ENCODE peak calls at places on chromosomes 5 and 9, in four cellular contexts. One of them, this sample, is unnamed.

GRCh38 chr9:2356391-2356790 is 265.2 kb upstream of the VLDLR start:
- DNase-seq in HTR-8/SVneo: no peak
- DNase-seq in A172: peak
- DNase-seq in mesenteric fat pad: no peak
- DNase-seq in this sample: no peak

GRCh38 chr9:95409650-95410426 is 92.3 kb upstream of the FANCC start:
- DNase-seq in A172: peak
- DNase-seq in HTR-8/SVneo: peak
- DNase-seq in mesenteric fat pad: no peak
- DNase-seq in this sample: peak

GRCh38 chr9:2904242-2904930 is 60.5 kb upstream of the PUM3 start:
- DNase-seq in mesenteric fat pad: no peak
- DNase-seq in HTR-8/SVneo: no peak
- DNase-seq in A172: no peak
- DNase-seq in this sample: no peak

GRCh38 chr5:1666812-1667588 is 132.6 kb downstream of the MRPL36 start:
- DNase-seq in mesenteric fat pad: no peak
- DNase-seq in A172: no peak
- DNase-seq in HTR-8/SVneo: peak
- DNase-seq in this sample: no peak

GRCh38 chr5:171579162-171579561 is 159.7 kb downstream of the FGF18 start:
- DNase-seq in mesenteric fat pad: no peak
- DNase-seq in A172: no peak
- DNase-seq in HTR-8/SVneo: no peak
- DNase-seq in this sample: no peak

GRCh38 chr9:70110194-70111041 is 66.8 kb downstream of the MAMDC2 start:
- DNase-seq in HTR-8/SVneo: peak
- DNase-seq in mesenteric fat pad: no peak
- DNase-seq in A172: peak
- DNase-seq in this sample: no peak

GRCh38 chr5:95283022-95283615 is 1.8 kb downstream of the MCTP1 start:
- DNase-seq in HTR-8/SVneo: no peak
- DNase-seq in mesenteric fat pad: no peak
- DNase-seq in A172: no peak
- DNase-seq in this sample: no peak

GRCh38 chr9:2065704-2066103 is 50.6 kb downstream of the SMARCA2 start:
- DNase-seq in HTR-8/SVneo: no peak
- DNase-seq in A172: no peak
- DNase-seq in mesenteric fat pad: no peak
- DNase-seq in this sample: no peak

GRCh38 chr9:71721786-71722295 is 46.5 kb downstream of the CEMIP2 start:
- DNase-seq in mesenteric fat pad: no peak
- DNase-seq in A172: no peak
- DNase-seq in HTR-8/SVneo: no peak
- DNase-seq in this sample: no peak

GRCh38 chr5:99378443-99378842 is 449.6 kb upstream of the CHD1 start:
- DNase-seq in HTR-8/SVneo: no peak
- DNase-seq in mesenteric fat pad: no peak
- DNase-seq in A172: no peak
- DNase-seq in this sample: no peak

GRCh38 chr5:119395080-119395836 is 39.4 kb downstream of the TNFAIP8 start:
- DNase-seq in HTR-8/SVneo: no peak
- DNase-seq in mesenteric fat pad: no peak
- DNase-seq in A172: no peak
- DNase-seq in this sample: no peak

GRCh38 chr5:128455861-128456361 is 82.1 kb downstream of the FBN2 start:
- DNase-seq in A172: no peak
- DNase-seq in HTR-8/SVneo: no peak
- DNase-seq in mesenteric fat pad: no peak
- DNase-seq in this sample: no peak

GRCh38 chr5:14316471-14316870 is 173.3 kb downstream of the TRIO start:
- DNase-seq in HTR-8/SVneo: no peak
- DNase-seq in A172: no peak
- DNase-seq in mesenteric fat pad: no peak
- DNase-seq in this sample: no peak

GRCh38 chr9:96100385-96100978 is 201.5 kb downstream of the HSD17B3 start:
- DNase-seq in A172: no peak
- DNase-seq in mesenteric fat pad: no peak
- DNase-seq in HTR-8/SVneo: no peak
- DNase-seq in this sample: no peak

GRCh38 chr5:80229902-80230255 is 26.0 kb downstream of the SERINC5 start:
- DNase-seq in HTR-8/SVneo: no peak
- DNase-seq in mesenteric fat pad: no peak
- DNase-seq in A172: no peak
- DNase-seq in this sample: no peak